ENCODE peak calls at places on chromosomes 16 and 17, in seven cellular contexts. N, E, V, J, A, Y and O are unnamed samples. For H3K4me1, the result is how much of the 10 kb centered on the place peaks cover.

GRCh38 chr17:382644-383533 is 30.3 kb upstream of the RPH3AL start:
- DNase-seq in N (no peak), E (no peak), V (no peak), J (no peak), A (no peak), Y (no peak), O (peak)

GRCh38 chr16:86214326-86215232 is 295.7 kb upstream of the FOXF1 start:
- DNase-seq in N (no peak), E (no peak), V (no peak), J (no peak), A (no peak), Y (peak), O (no peak)

GRCh38 chr16:2959206-2959605 is 4.9 kb upstream of the KREMEN2 start:
- DNase-seq in N (no peak), E (no peak), V (no peak), J (no peak), A (no peak), Y (no peak), O (no peak)

GRCh38 chr16:49548571-49548970 is 175.0 kb downstream of the C16orf78 start:
- DNase-seq in N (no peak), E (no peak), V (no peak), J (no peak), A (no peak), Y (peak), O (no peak)

GRCh38 chr17:66383353-66383752 is 80.9 kb downstream of the PRKCA start:
- DNase-seq in N (no peak), E (no peak), V (no peak), J (no peak), A (no peak), Y (no peak), O (peak)

GRCh38 chr16:57637020-57637419 is 8.6 kb downstream of the ADGRG1 start:
- DNase-seq in N (no peak), E (no peak), V (no peak), J (no peak), A (no peak), Y (no peak), O (peak)

GRCh38 chr17:21061158-21061835 is 18.5 kb upstream of the USP22 start:
- DNase-seq in N (no peak), E (no peak), V (no peak), J (no peak), A (no peak), Y (no peak), O (no peak)

GRCh38 chr17:34692932-34693331 is 113.5 kb downstream of the TMEM132E start:
- DNase-seq in N (no peak), E (no peak), V (no peak), J (no peak), A (no peak), Y (no peak), O (no peak)

GRCh38 chr16:26491962-26492361 is 574.8 kb upstream of the C16orf82 start:
- DNase-seq in N (no peak), E (no peak), V (no peak), J (no peak), A (no peak), Y (no peak), O (no peak)

GRCh38 chr17:7704601-7705268 is at the start of gene EFNB3:
- DNase-seq in N (no peak), E (no peak), V (no peak), J (no peak), A (no peak), Y (peak), O (peak)

GRCh38 chr16:49859139-49859947 is 3.4 kb upstream of the ZNF423 start:
- DNase-seq in N (no peak), E (no peak), V (peak), J (peak), A (peak), Y (peak), O (peak)

GRCh38 chr17:74981979-74982662 is 5.3 kb upstream of the CDR2L start:
- DNase-seq in N (peak), E (peak), V (peak), J (peak), A (peak), Y (peak), O (peak)

GRCh38 chr16:11250786-11251524 is 5.0 kb downstream of the SOCS1 start:
- DNase-seq in N (no peak), E (no peak), V (no peak), J (no peak), A (no peak), Y (no peak), O (no peak)

GRCh38 chr17:50271173-50271750 is 3.0 kb upstream of the TMEM92 start:
- DNase-seq in N (no peak), E (no peak), V (no peak), J (peak), A (no peak), Y (no peak), O (no peak)

GRCh38 chr16:12773216-12773615 is 30.5 kb downstream of the CPPED1 start:
- DNase-seq in N (no peak), E (no peak), V (no peak), J (no peak), A (no peak), Y (no peak), O (no peak)

GRCh38 chr17:78873519-78874340 is 29.3 kb downstream of the CEP295NL start:
- DNase-seq in N (no peak), E (no peak), V (peak), J (no peak), A (no peak), Y (no peak), O (no peak)

GRCh38 chr17:67435122-67435521 is 58.0 kb downstream of the PITPNC1 start:
- DNase-seq in N (no peak), E (no peak), V (no peak), J (no peak), A (no peak), Y (no peak), O (peak)

GRCh38 chr16:8963010-8963824 is 489 bp downstream of the USP7 start:
- DNase-seq in N (no peak), E (no peak), V (no peak), J (no peak), A (no peak), Y (no peak), O (peak)

GRCh38 chr17:32878211-32878610 is 1.3 kb upstream of the MYO1D start:
- DNase-seq in N (no peak), E (peak), V (no peak), J (no peak), A (peak), Y (peak), O (peak)

GRCh38 chr17:83107656-83108048 is 28.2 kb downstream of the METRNL start:
- DNase-seq in N (no peak), E (no peak), V (no peak), J (no peak), A (no peak), Y (no peak), O (no peak)
- H3K4me1 ChIP-seq in N (under half), E (under half), V (under half), J (under half), A (under half), Y (under half), O (under half)

GRCh38 chr16:66898933-66899309 is 18.6 kb downstream of the PDP2 start:
- DNase-seq in N (no peak), E (no peak), V (no peak), J (no peak), A (no peak), Y (no peak), O (no peak)

GRCh38 chr16:66899945-66900688 is 18.6 kb downstream of the CDH16 start:
- DNase-seq in N (no peak), E (peak), V (peak), J (peak), A (peak), Y (peak), O (peak)

GRCh38 chr16:66898207-66898606 is 17.9 kb downstream of the PDP2 start:
- DNase-seq in N (no peak), E (peak), V (no peak), J (no peak), A (no peak), Y (peak), O (no peak)

GRCh38 chr16:66900721-66901441 is 17.8 kb downstream of the CDH16 start:
- DNase-seq in N (no peak), E (no peak), V (no peak), J (peak), A (no peak), Y (peak), O (no peak)

GRCh38 chr16:66899310-66899944 is 19.1 kb downstream of the PDP2 start:
- DNase-seq in N (no peak), E (no peak), V (no peak), J (no peak), A (no peak), Y (peak), O (no peak)
- H3K27ac ChIP-seq in N (no peak), E (peak), V (peak), J (peak), A (peak), Y (peak), O (peak)

GRCh38 chr17:42522798-42523278 is 13.2 kb upstream of the NAGLU start:
- DNase-seq in N (no peak), E (no peak), V (peak), J (no peak), A (no peak), Y (no peak), O (no peak)
- H3K4me1 ChIP-seq in N (under half), E (half or more), V (half or more), J (under half), A (under half), Y (half or more), O (under half)

GRCh38 chr17:28033972-28034714 is 8.3 kb upstream of the NLK start:
- DNase-seq in N (no peak), E (no peak), V (no peak), J (no peak), A (no peak), Y (no peak), O (no peak)
- H3K27ac ChIP-seq in N (no peak), E (no peak), V (peak), J (no peak), A (no peak), Y (no peak), O (no peak)

GRCh38 chr17:38451030-38451839 is 23.0 kb downstream of the ARHGAP23 start:
- DNase-seq in N (no peak), E (no peak), V (peak), J (no peak), A (no peak), Y (no peak), O (peak)
- H3K4me1 ChIP-seq in N (half or more), E (under half), V (half or more), J (under half), A (under half), Y (under half), O (under half)